ENCODE peak calls at places on chromosomes 4 and X, in six cellular contexts. One of them, this sample, is unnamed. For H3K27me3, the result is how much of the 10 kb centered on the place peaks cover.

GRCh38 chr4:5050520-5050955 is 742 bp upstream of the STK32B start:
- DNase-seq in pancreas: peak
- DNase-seq in HCT116: peak
- DNase-seq in brain microvascular endothelial cell: peak
- DNase-seq in ascending aorta: no peak
- DNase-seq in neural progenitor cell: peak
- DNase-seq in this sample: peak

GRCh38 chrX:28910501-28910900 is 323.3 kb downstream of the IL1RAPL1 start:
- DNase-seq in pancreas: no peak
- DNase-seq in HCT116: no peak
- DNase-seq in brain microvascular endothelial cell: no peak
- DNase-seq in ascending aorta: no peak
- DNase-seq in neural progenitor cell: no peak
- DNase-seq in this sample: no peak

GRCh38 chr4:159227984-159228383 is 125.1 kb downstream of the RAPGEF2 start:
- DNase-seq in pancreas: peak
- DNase-seq in HCT116: peak
- DNase-seq in brain microvascular endothelial cell: peak
- DNase-seq in ascending aorta: peak
- DNase-seq in neural progenitor cell: peak
- DNase-seq in this sample: peak

GRCh38 chr4:127575888-127576287 is 56.9 kb upstream of the INTU start:
- DNase-seq in pancreas: no peak
- DNase-seq in HCT116: no peak
- DNase-seq in brain microvascular endothelial cell: no peak
- DNase-seq in ascending aorta: no peak
- DNase-seq in neural progenitor cell: no peak
- DNase-seq in this sample: no peak

GRCh38 chrX:7480721-7481120 is 332.8 kb upstream of the PUDP start:
- DNase-seq in pancreas: no peak
- DNase-seq in HCT116: no peak
- DNase-seq in brain microvascular endothelial cell: no peak
- DNase-seq in ascending aorta: no peak
- DNase-seq in neural progenitor cell: peak
- DNase-seq in this sample: no peak

GRCh38 chrX:1134156-1134555 is 78.3 kb downstream of the CRLF2 start:
- DNase-seq in pancreas: no peak
- DNase-seq in HCT116: no peak
- DNase-seq in brain microvascular endothelial cell: no peak
- DNase-seq in ascending aorta: no peak
- DNase-seq in neural progenitor cell: no peak
- DNase-seq in this sample: peak

GRCh38 chr4:176790398-176790797 is 2.3 kb downstream of the VEGFC start:
- DNase-seq in pancreas: no peak
- DNase-seq in HCT116: no peak
- DNase-seq in brain microvascular endothelial cell: no peak
- DNase-seq in ascending aorta: no peak
- DNase-seq in neural progenitor cell: no peak
- DNase-seq in this sample: no peak

GRCh38 chr4:55733874-55734437 is 85.6 kb upstream of the EXOC1L start:
- DNase-seq in pancreas: peak
- DNase-seq in HCT116: peak
- DNase-seq in brain microvascular endothelial cell: peak
- DNase-seq in ascending aorta: no peak
- DNase-seq in neural progenitor cell: no peak
- DNase-seq in this sample: peak

GRCh38 chrX:133661962-133662839 is 246.9 kb upstream of the GPC4 start:
- DNase-seq in pancreas: no peak
- DNase-seq in HCT116: no peak
- DNase-seq in brain microvascular endothelial cell: no peak
- DNase-seq in ascending aorta: no peak
- DNase-seq in neural progenitor cell: no peak
- DNase-seq in this sample: no peak

GRCh38 chr4:24799544-24800272 is 4.3 kb downstream of the SOD3 start:
- DNase-seq in pancreas: no peak
- DNase-seq in HCT116: no peak
- DNase-seq in brain microvascular endothelial cell: no peak
- DNase-seq in ascending aorta: no peak
- DNase-seq in neural progenitor cell: peak
- DNase-seq in this sample: no peak
- H3K27me3 ChIP-seq in pancreas: under half
- H3K27me3 ChIP-seq in HCT116: under half
- H3K27me3 ChIP-seq in brain microvascular endothelial cell: under half
- H3K27me3 ChIP-seq in ascending aorta: under half
- H3K27me3 ChIP-seq in neural progenitor cell: half or more
- H3K27me3 ChIP-seq in this sample: under half

DNA sequence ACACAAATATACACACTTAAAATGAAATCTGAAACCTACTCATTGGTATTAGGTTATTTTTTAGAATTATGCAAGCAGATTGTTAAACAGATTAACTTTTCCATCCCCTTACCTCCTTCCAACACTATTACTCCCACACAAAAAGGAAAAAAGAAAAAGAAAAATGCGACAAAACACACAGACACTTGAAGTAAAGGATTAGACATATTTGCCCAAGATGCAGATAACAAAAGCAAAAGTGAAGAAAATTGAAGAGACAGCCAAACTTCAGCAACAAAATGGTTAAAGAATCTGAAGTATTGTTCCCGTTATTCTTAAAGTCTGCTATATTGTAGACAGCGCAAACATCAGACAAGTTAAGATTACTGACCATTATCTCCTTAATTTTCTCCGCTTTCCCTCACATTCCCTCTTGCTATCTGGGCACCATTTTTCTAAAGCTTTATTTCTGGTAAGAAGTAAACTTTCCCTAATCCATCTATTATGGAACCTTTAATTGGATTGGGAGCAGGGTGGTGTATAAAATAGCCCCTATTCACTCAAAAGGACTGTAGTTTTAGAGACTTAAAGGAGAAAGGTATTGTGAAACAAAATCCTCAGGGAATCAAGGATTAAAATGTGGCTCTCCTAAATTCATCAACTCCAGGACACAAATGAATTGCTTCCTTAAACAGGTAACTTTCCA is 34.7 kb upstream of the MAB21L2 start:
- DNase-seq in pancreas: no peak
- DNase-seq in HCT116: no peak
- DNase-seq in brain microvascular endothelial cell: no peak
- DNase-seq in ascending aorta: no peak
- DNase-seq in neural progenitor cell: peak
- DNase-seq in this sample: no peak
- H3K27ac ChIP-seq in pancreas: no peak
- H3K27ac ChIP-seq in HCT116: no peak
- H3K27ac ChIP-seq in brain microvascular endothelial cell: no peak
- H3K27ac ChIP-seq in ascending aorta: no peak
- H3K27ac ChIP-seq in neural progenitor cell: peak
- H3K27ac ChIP-seq in this sample: no peak

GRCh38 chrX:3655181-3655580 is 58.3 kb downstream of the PRKX start:
- DNase-seq in pancreas: no peak
- DNase-seq in HCT116: no peak
- DNase-seq in brain microvascular endothelial cell: no peak
- DNase-seq in ascending aorta: no peak
- DNase-seq in neural progenitor cell: no peak
- DNase-seq in this sample: no peak

GRCh38 chrX:3648084-3648483 is 65.4 kb downstream of the PRKX start:
- DNase-seq in pancreas: no peak
- DNase-seq in HCT116: no peak
- DNase-seq in brain microvascular endothelial cell: no peak
- DNase-seq in ascending aorta: no peak
- DNase-seq in neural progenitor cell: no peak
- DNase-seq in this sample: no peak

GRCh38 chrX:3653111-3653510 is 60.3 kb downstream of the PRKX start:
- DNase-seq in pancreas: no peak
- DNase-seq in HCT116: no peak
- DNase-seq in brain microvascular endothelial cell: no peak
- DNase-seq in ascending aorta: no peak
- DNase-seq in neural progenitor cell: no peak
- DNase-seq in this sample: no peak

DNA sequence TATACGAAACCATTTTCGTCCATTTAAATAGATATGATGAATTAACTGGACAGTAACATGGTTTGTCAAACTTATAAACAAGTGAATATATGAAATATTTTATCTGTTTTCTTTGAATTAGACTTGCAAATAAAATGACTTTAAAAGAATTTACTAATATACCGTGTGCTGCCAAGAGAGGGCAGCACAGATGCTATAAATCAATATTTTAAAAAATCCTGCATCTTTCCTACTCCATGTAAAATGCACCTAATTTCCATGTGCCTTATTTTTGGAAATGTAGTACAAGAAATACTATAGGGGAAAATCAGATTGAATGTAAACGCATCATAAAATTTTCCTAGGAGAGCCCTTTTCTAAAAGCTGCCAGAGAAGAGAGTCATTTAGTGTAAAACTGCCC is 62.2 kb downstream of the PRKX start:
- DNase-seq in pancreas: no peak
- DNase-seq in HCT116: peak
- DNase-seq in brain microvascular endothelial cell: peak
- DNase-seq in ascending aorta: no peak
- DNase-seq in neural progenitor cell: no peak
- DNase-seq in this sample: no peak
- H3K27me3 ChIP-seq in pancreas: under half
- H3K27me3 ChIP-seq in HCT116: under half
- H3K27me3 ChIP-seq in brain microvascular endothelial cell: under half
- H3K27me3 ChIP-seq in ascending aorta: under half
- H3K27me3 ChIP-seq in neural progenitor cell: under half
- H3K27me3 ChIP-seq in this sample: under half

GRCh38 chr4:38109370-38109769 is 149.2 kb downstream of the PTTG2 start:
- DNase-seq in pancreas: no peak
- DNase-seq in HCT116: no peak
- DNase-seq in brain microvascular endothelial cell: no peak
- DNase-seq in ascending aorta: no peak
- DNase-seq in neural progenitor cell: no peak
- DNase-seq in this sample: no peak

GRCh38 chr4:38111024-38111423 is 150.8 kb downstream of the PTTG2 start:
- DNase-seq in pancreas: no peak
- DNase-seq in HCT116: no peak
- DNase-seq in brain microvascular endothelial cell: no peak
- DNase-seq in ascending aorta: no peak
- DNase-seq in neural progenitor cell: no peak
- DNase-seq in this sample: no peak

GRCh38 chr4:38111717-38112116 is 151.5 kb downstream of the PTTG2 start:
- DNase-seq in pancreas: no peak
- DNase-seq in HCT116: no peak
- DNase-seq in brain microvascular endothelial cell: no peak
- DNase-seq in ascending aorta: no peak
- DNase-seq in neural progenitor cell: no peak
- DNase-seq in this sample: no peak

GRCh38 chr4:38106886-38107514 is 146.8 kb downstream of the PTTG2 start:
- DNase-seq in pancreas: no peak
- DNase-seq in HCT116: no peak
- DNase-seq in brain microvascular endothelial cell: no peak
- DNase-seq in ascending aorta: no peak
- DNase-seq in neural progenitor cell: no peak
- DNase-seq in this sample: no peak

DNA sequence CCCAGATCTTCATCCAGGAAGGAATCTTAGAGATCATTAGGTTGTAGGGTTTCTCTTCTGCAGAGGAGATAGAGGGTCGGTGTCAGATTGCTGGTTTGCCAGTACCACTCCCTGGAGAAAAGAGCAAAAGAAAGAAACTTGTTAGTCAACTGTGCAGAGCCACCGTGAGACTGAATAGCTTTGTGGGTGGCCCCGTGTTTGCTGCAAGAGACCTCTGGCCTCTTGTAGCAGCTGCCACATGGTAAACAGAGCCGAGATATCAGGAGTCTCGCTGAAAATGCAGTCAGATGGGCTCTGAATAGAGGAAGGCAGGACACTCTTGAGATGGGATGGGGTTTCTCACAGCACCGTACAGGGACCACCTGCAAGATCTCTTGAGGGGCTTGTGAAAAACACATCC is 149.7 kb downstream of the PTTG2 start:
- DNase-seq in pancreas: peak
- DNase-seq in HCT116: no peak
- DNase-seq in brain microvascular endothelial cell: no peak
- DNase-seq in ascending aorta: no peak
- DNase-seq in neural progenitor cell: peak
- DNase-seq in this sample: no peak
- H3K27ac ChIP-seq in pancreas: peak
- H3K27ac ChIP-seq in HCT116: no peak
- H3K27ac ChIP-seq in brain microvascular endothelial cell: no peak
- H3K27ac ChIP-seq in ascending aorta: no peak
- H3K27ac ChIP-seq in neural progenitor cell: peak
- H3K27ac ChIP-seq in this sample: no peak

DNA sequence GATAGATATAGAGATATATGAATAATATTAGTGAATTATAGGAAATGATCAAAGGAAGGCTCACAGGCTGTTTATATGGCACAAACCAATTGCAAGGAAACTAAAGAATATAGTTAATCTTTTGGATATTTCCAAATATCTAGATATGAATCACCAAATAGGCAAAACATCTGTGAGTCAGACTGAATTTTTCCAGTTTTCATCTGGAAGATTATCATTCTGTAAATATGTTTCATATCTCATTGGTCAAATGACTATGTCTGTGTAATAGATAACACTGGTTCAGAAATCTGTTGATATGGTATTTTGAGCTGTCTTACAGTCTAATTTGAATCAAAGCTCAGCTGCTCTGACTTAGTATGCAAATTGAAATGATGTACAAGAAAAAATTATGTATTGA is 303.6 kb downstream of the FAM133A start:
- DNase-seq in pancreas: no peak
- DNase-seq in HCT116: no peak
- DNase-seq in brain microvascular endothelial cell: no peak
- DNase-seq in ascending aorta: no peak
- DNase-seq in neural progenitor cell: no peak
- DNase-seq in this sample: no peak
- H3K27me3 ChIP-seq in pancreas: under half
- H3K27me3 ChIP-seq in HCT116: under half
- H3K27me3 ChIP-seq in brain microvascular endothelial cell: under half
- H3K27me3 ChIP-seq in ascending aorta: under half
- H3K27me3 ChIP-seq in neural progenitor cell: under half
- H3K27me3 ChIP-seq in this sample: under half

GRCh38 chr4:85713005-85713404 is 238.1 kb downstream of the ARHGAP24 start:
- DNase-seq in pancreas: no peak
- DNase-seq in HCT116: no peak
- DNase-seq in brain microvascular endothelial cell: no peak
- DNase-seq in ascending aorta: no peak
- DNase-seq in neural progenitor cell: no peak
- DNase-seq in this sample: no peak
- H3K27ac ChIP-seq in pancreas: no peak
- H3K27ac ChIP-seq in HCT116: no peak
- H3K27ac ChIP-seq in brain microvascular endothelial cell: no peak
- H3K27ac ChIP-seq in ascending aorta: no peak
- H3K27ac ChIP-seq in neural progenitor cell: no peak
- H3K27ac ChIP-seq in this sample: no peak